ENCODE peak calls at places on chromosomes 16 and 17, in four cellular contexts. V, U, Y and N are unnamed samples.

GRCh38 chr16:3745751-3746355 is 28.5 kb upstream of the TRAP1 start:
- DNase-seq in V (no peak), U (peak; percentile 50), Y (no peak), N (no peak)

GRCh38 chr17:42725143-42725542 is 19.7 kb downstream of the EZH1 start:
- DNase-seq in V (no peak), U (no peak), Y (no peak), N (no peak)

GRCh38 chr16:29943846-29944669 is 17.8 kb upstream of the TMEM219 start:
- DNase-seq in V (peak; percentile 51), U (peak; percentile 98), Y (no peak), N (peak; percentile 80)

GRCh38 chr16:69119536-69119935 is 12.9 kb downstream of the CHTF8 start:
- DNase-seq in V (no peak), U (no peak), Y (no peak), N (no peak)

GRCh38 chr17:47816947-47817346 is 4.6 kb downstream of the OSBPL7 start:
- DNase-seq in V (no peak), U (no peak), Y (peak; percentile 49), N (no peak)

GRCh38 chr16:57013902-57014301 is 24.5 kb downstream of the NLRC5 start:
- DNase-seq in V (no peak), U (no peak), Y (no peak), N (no peak)

GRCh38 chr17:80758793-80759673 is 214.4 kb downstream of the RPTOR start:
- DNase-seq in V (no peak), U (peak; percentile 53), Y (no peak), N (no peak)

GRCh38 chr17:19321481-19322128 is 40.9 kb downstream of the B9D1 start:
- DNase-seq in V (peak; percentile 44), U (no peak), Y (no peak), N (no peak)

GRCh38 chr17:82384051-82384729 is 12.6 kb downstream of the UTS2R start:
- DNase-seq in V (peak; percentile 1), U (no peak), Y (no peak), N (no peak)

GRCh38 chr17:62134397-62134796 is 69.3 kb upstream of the MED13 start:
- DNase-seq in V (no peak), U (no peak), Y (no peak), N (no peak)

GRCh38 chr17:27038676-27039075 is 255.2 kb upstream of the WSB1 start:
- DNase-seq in V (no peak), U (no peak), Y (no peak), N (peak; percentile 9)

GRCh38 chr16:22138482-22138881 is 23.8 kb upstream of the SDR42E2 start:
- DNase-seq in V (no peak), U (no peak), Y (no peak), N (no peak)

GRCh38 chr16:70410736-70411135 is 28.2 kb downstream of the ST3GAL2 start:
- DNase-seq in V (no peak), U (peak; percentile 28), Y (no peak), N (no peak)

GRCh38 chr17:69428252-69428980 is 13.9 kb downstream of the MAP2K6 start:
- DNase-seq in V (no peak), U (no peak), Y (no peak), N (no peak)

GRCh38 chr17:29444589-29444988 is 54.4 kb downstream of the TAOK1 start:
- DNase-seq in V (no peak), U (peak; percentile 61), Y (no peak), N (no peak)

GRCh38 chr17:76593964-76594363 is 8.3 kb upstream of the ST6GALNAC2 start:
- DNase-seq in V (no peak), U (no peak), Y (no peak), N (no peak)

GRCh38 chr16:28126684-28127620 is 63.4 kb upstream of the GSG1L start:
- DNase-seq in V (no peak), U (no peak), Y (no peak), N (no peak)

GRCh38 chr16:49924078-49924477 is 68.2 kb upstream of the ZNF423 start:
- DNase-seq in V (no peak), U (no peak), Y (no peak), N (peak; percentile 49)

GRCh38 chr16:4200000-4200780 is 41.7 kb downstream of the SRL start:
- DNase-seq in V (peak; percentile 63), U (peak; percentile 64), Y (peak; percentile 82), N (peak; percentile 46)

GRCh38 chr16:24919536-24919935 is 73.8 kb downstream of the SLC5A11 start:
- DNase-seq in V (no peak), U (no peak), Y (no peak), N (no peak)

GRCh38 chr17:17511971-17512858 is 16.0 kb upstream of the RASD1 start:
- DNase-seq in V (no peak), U (peak; percentile 83), Y (peak; percentile 51), N (no peak)

GRCh38 chr17:68600123-68600880 is 865 bp downstream of the FAM20A start:
- DNase-seq in V (peak; percentile 75), U (no peak), Y (peak; percentile 84), N (no peak)

GRCh38 chr17:18069101-18069500 is 18.6 kb upstream of the DRG2 start:
- DNase-seq in V (no peak), U (no peak), Y (no peak), N (no peak)

GRCh38 chr17:64331946-64332493 is 58.6 kb downstream of the PECAM1 start:
- DNase-seq in V (no peak), U (peak; percentile 45), Y (no peak), N (no peak)

GRCh38 chr17:3944485-3945388 is 19.5 kb downstream of the ATP2A3 start:
- DNase-seq in V (peak; percentile 97), U (peak; percentile 57), Y (peak; percentile 89), N (peak; percentile 74)

DNA sequence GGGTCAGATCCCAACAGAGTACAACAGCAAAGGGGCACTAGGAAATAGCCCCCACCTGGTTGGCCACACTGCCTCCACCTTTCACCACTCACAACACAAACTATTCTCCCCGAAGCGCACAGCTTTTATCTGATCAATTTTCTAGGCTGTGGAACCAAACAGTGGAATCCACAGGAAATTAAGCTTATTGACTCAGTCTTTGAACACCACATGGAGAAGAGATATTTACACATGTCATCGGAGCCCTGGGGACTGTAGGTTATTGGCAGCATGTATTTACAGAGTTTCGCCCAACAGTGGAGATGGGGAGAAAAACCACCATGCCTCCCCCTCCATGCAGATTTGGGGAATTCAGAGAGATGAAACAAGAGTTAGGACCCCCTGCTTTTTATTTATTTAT is 154.8 kb downstream of the XYLT1 start:
- DNase-seq in V (no peak), U (no peak), Y (no peak), N (no peak)
- H3K27me3 ChIP-seq in V (no peaks in the 10 kb centered on the region), U (no peaks in the 10 kb centered on the region), Y (no peaks in the 10 kb centered on the region), N (no peaks in the 10 kb centered on the region)

GRCh38 chr16:66740010-66740409 is 11.4 kb downstream of the DYNC1LI2 start:
- DNase-seq in V (peak; percentile 75), U (peak; percentile 49), Y (no peak), N (peak; percentile 68)
- TF ChIP-seq CTCF in V (peak; percentile 82), U (peak; percentile 66), Y (peak; percentile 35), N (peak; percentile 88)

DNA sequence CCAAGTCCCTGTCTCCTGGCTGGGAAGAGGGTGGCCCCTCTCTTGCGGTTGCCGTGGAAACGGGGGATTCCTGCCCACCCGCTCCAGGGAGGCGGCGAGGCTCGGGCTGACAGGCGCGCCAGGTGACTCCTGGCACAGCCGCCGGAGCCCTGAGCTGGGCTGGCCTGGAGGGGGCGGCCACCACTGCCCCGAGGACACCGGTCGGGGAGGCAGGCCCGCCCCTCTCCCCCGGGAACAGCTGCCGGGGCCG is 71.3 kb downstream of the ABR start:
- DNase-seq in V (peak; percentile 75), U (no peak), Y (no peak), N (no peak)
- H3K4me3 ChIP-seq in V (peak overlapping the region; percentile 73), U (peak overlapping the region; percentile 70), Y (peak overlapping the region; percentile 86), N (peak overlapping the region; percentile 77)

GRCh38 chr17:8122391-8122922 is 1.4 kb downstream of the HES7 start:
- DNase-seq in V (peak; percentile 57), U (peak; percentile 66), Y (no peak), N (peak; percentile 55)

GRCh38 chr17:8118769-8119574 is 658 bp upstream of the ALOXE3 start:
- DNase-seq in V (peak; percentile 92), U (peak; percentile 86), Y (peak; percentile 94), N (peak; percentile 93)

GRCh38 chr17:8119575-8120519 is 1.5 kb upstream of the ALOXE3 start:
- DNase-seq in V (peak; percentile 92), U (peak; percentile 97), Y (peak; percentile 85), N (peak; percentile 96)

GRCh38 chr17:8121531-8122390 is 2.1 kb downstream of the HES7 start:
- DNase-seq in V (peak; percentile 96), U (peak; percentile 72), Y (no peak), N (peak; percentile 82)

GRCh38 chr17:8120520-8121443 is 2.5 kb upstream of the ALOXE3 start:
- DNase-seq in V (peak; percentile 87), U (peak; percentile 81), Y (no peak), N (peak; percentile 91)
- H3K27me3 ChIP-seq in V (peaks cover 66% of the 10 kb centered on the region), U (peaks cover 10% of the 10 kb centered on the region), Y (peaks cover 12% of the 10 kb centered on the region), N (no peaks in the 10 kb centered on the region)

GRCh38 chr17:41404024-41404651 is 6.7 kb upstream of the KRT31 start:
- DNase-seq in V (no peak), U (peak; percentile 90), Y (no peak), N (no peak)

GRCh38 chr17:41406205-41406604 is 8.8 kb upstream of the KRT31 start:
- DNase-seq in V (peak; percentile 27), U (no peak), Y (no peak), N (no peak)

GRCh38 chr17:41402161-41402560 is 4.8 kb upstream of the KRT31 start:
- DNase-seq in V (no peak), U (no peak), Y (no peak), N (no peak)

GRCh38 chr17:41407226-41407625 is 9.8 kb upstream of the KRT31 start:
- DNase-seq in V (no peak), U (no peak), Y (no peak), N (no peak)

DNA sequence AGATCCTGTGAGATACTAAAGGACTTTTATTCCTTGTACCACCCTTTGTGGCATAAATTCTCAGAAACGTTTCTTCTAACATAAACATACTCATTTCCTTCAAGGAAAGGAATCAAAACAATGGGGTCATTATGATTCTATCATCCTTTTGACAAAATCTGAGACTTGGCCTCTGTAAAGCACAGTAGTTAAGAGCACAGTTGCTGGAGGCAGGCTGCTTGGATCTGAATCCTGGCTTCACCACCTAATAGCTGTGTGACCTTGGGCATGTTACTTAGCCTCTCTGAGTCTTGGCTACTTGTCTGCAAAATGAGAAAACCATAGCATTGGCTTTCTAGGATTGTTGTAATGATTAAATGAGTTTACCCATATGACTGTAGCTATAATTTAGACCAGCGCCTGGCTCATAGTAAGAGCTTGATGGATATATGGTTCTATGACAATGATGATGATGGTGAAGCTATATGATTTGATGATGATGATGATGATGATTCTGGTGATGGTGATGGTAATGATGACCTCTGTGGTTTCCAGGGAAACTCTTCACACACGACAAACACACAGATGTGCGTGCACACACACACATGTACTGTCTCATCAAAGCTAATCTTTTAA is 6.1 kb upstream of the KRT31 start:
- DNase-seq in V (no peak), U (peak; percentile 4), Y (no peak), N (no peak)
- TF ChIP-seq CTCF in V (no peak), U (no peak), Y (no peak), N (no peak)

DNA sequence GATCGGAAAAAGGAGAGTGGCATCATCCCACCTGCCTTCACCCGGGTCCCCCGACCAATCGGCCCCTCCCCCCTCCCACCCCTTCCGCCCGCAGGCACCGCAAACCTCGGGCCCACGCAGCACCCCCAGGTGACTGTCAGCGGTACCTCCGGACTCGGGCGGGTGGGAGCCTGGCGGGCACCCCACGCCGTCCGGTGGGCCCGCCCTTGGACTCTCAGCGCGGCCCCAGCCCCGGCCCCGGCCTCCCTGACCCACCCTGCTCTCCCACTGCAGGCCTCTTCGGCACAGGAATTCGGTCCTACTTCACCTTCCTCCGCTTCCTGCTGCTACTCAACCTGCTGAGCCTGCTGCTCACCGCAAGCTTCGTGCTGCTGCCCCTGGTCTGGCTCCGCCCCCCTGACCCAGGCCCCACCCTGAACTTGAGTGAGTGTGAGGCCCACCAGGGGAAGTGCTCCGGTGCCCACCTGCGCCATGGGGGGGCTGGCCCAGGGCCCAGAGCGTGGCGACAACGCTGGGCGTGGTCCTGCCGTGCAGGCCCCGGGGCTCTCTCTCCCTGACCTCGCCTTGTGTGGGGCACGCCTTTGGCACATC is 1.6 kb downstream of the TMC8 start:
- DNase-seq in V (no peak), U (no peak), Y (peak; percentile 59), N (no peak)
- H3K4me3 ChIP-seq in V (peak overlapping the region; percentile 41), U (no peak overlapping the region), Y (peak overlapping the region; percentile 16), N (peak overlapping the region; percentile 23)